ENCODE peak calls at places on chromosomes 13 and 19, in four cellular contexts. M, V, N and U are unnamed samples.

GRCh38 chr19:47124937-47125668 is 5.5 kb upstream of the SAE1 start:
- DNase-seq in V (peak; percentile 78), N (no peak), M (no peak), U (no peak)

GRCh38 chr19:7947939-7948338 is 4.5 kb upstream of the TIMM44 start:
- DNase-seq in M (no peak), V (peak; percentile 69), N (no peak), U (no peak)

GRCh38 chr13:111383591-111384440 is 63.4 kb downstream of the TEX29 start:
- DNase-seq in N (no peak), V (no peak), M (no peak), U (no peak)

GRCh38 chr19:4597975-4598671 is 38.6 kb upstream of the SEMA6B start:
- DNase-seq in N (no peak), M (peak; percentile 40), V (no peak), U (no peak)

GRCh38 chr19:46697142-46697960 is 19.6 kb downstream of the PRKD2 start:
- DNase-seq in V (peak; percentile 49), M (peak; percentile 96), N (peak; percentile 87), U (peak; percentile 81)

GRCh38 chr19:2331601-2332246 is 3.2 kb downstream of the SPPL2B start:
- DNase-seq in N (no peak), M (no peak), V (no peak), U (no peak)

GRCh38 chr19:30450101-30450500 is 77.9 kb downstream of the ZNF536 start:
- DNase-seq in N (peak; percentile 24), V (no peak), M (peak; percentile 17), U (peak; percentile 45)

GRCh38 chr19:1717200-1717969 is 35.9 kb upstream of the ONECUT3 start:
- DNase-seq in V (no peak), M (no peak), N (no peak), U (no peak)

GRCh38 chr19:47093254-47093653 is 20.3 kb downstream of the ZC3H4 start:
- DNase-seq in V (no peak), N (no peak), M (no peak), U (peak; percentile 87)

GRCh38 chr19:55005684-55006488 is 32.2 kb downstream of the GP6 start:
- DNase-seq in V (no peak), N (peak; percentile 17), M (no peak), U (peak; percentile 31)

GRCh38 chr13:21219044-21219381 is 42.6 kb downstream of the MRPL57 start:
- DNase-seq in M (no peak), V (no peak), N (no peak), U (no peak)

GRCh38 chr13:98480915-98481510 is 95.9 kb downstream of the STK24 start:
- DNase-seq in M (peak; percentile 46), V (peak; percentile 69), N (no peak), U (no peak)

GRCh38 chr13:40995997-40996396 is 23.1 kb downstream of the ELF1 start:
- DNase-seq in M (no peak), V (no peak), N (no peak), U (no peak)

GRCh38 chr19:55638864-55639359 is 1.9 kb upstream of the ZNF580 start:
- DNase-seq in M (no peak), N (no peak), V (peak; percentile 21), U (no peak)

GRCh38 chr19:11735375-11735774 is 3.4 kb downstream of the ZNF823 start:
- DNase-seq in N (peak; percentile 26), M (peak; percentile 34), V (no peak), U (peak; percentile 7)

GRCh38 chr19:35755550-35756371 is 1.1 kb downstream of the HSPB6 start:
- DNase-seq in N (peak; percentile 70), M (peak; percentile 79), V (peak; percentile 55), U (peak; percentile 40)

GRCh38 chr13:33087790-33088189 is 71.6 kb downstream of the KL start:
- DNase-seq in M (no peak), N (no peak), V (no peak), U (no peak)

GRCh38 chr13:40271511-40271910 is 394.9 kb downstream of the FOXO1 start:
- DNase-seq in M (peak; percentile 14), N (no peak), V (no peak), U (peak; percentile 33)

GRCh38 chr13:77416666-77417212 is 89.8 kb upstream of the MYCBP2 start:
- DNase-seq in N (no peak), V (no peak), M (no peak), U (no peak)

GRCh38 chr19:55473613-55474012 is 2.8 kb upstream of the ZNF628 start:
- DNase-seq in N (no peak), V (no peak), M (no peak), U (no peak)

GRCh38 chr19:29098863-29099481 is 114.0 kb downstream of the UQCRFS1 start:
- DNase-seq in M (peak; percentile 23), V (peak; percentile 77), N (peak; percentile 81), U (peak; percentile 73)

GRCh38 chr13:98478134-98479129 is 98.5 kb downstream of the STK24 start:
- DNase-seq in V (peak; percentile 36), M (no peak), N (no peak), U (no peak)

GRCh38 chr19:15231256-15231655 is 992 bp downstream of the EPHX3 start:
- DNase-seq in V (no peak), M (no peak), N (no peak), U (no peak)

GRCh38 chr19:23440791-23441190 is 45.5 kb upstream of the ZNF91 start:
- DNase-seq in N (no peak), V (no peak), M (no peak), U (no peak)

GRCh38 chr13:95689582-95689926 is 12.6 kb downstream of the DNAJC3 start:
- DNase-seq in M (no peak), N (no peak), V (no peak), U (no peak)

GRCh38 chr13:51590966-51591627 is 6.8 kb downstream of the WDFY2 start:
- DNase-seq in N (peak; percentile 55), V (peak; percentile 90), M (no peak), U (peak; percentile 17)

GRCh38 chr13:97275775-97276501 is 53.8 kb downstream of the MBNL2 start:
- DNase-seq in M (no peak), N (no peak), V (no peak), U (no peak)
- TF ChIP-seq POLR2A in M (no peak), N (no peak), V (no peak), U (no peak)

DNA sequence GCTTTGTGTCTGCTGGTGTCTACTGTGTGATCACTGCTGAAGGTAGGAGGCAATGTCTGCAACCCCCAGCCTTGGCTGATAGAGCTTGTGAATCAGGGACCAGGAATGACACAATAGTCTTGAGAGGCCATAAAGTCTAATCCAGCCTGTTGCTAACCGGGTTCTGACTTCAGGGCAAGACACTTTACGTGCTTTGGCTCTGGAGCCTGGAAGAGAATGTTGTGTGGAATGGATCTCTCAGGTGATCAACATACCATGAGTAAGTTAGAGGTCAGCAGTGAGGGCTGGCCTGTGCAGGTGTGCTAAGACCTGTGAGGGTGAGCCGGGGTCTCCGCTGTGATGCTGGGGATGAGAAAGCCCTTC is 5.6 kb downstream of the COL4A2 start:
- DNase-seq in V (peak; percentile 93), M (no peak), N (no peak), U (no peak)
- TF ChIP-seq CTCF in V (peak; percentile 20), M (no peak), N (no peak), U (no peak)

GRCh38 chr19:43668406-43669158 is 1.4 kb downstream of the PLAUR start:
- DNase-seq in V (peak; percentile 99), M (peak; percentile 100), N (peak; percentile 100), U (peak; percentile 86)
- TF ChIP-seq POLR2A in V (no peak), M (peak; percentile 98), N (no peak), U (peak; percentile 71)

GRCh38 chr13:28120317-28120716 is 18.0 kb upstream of the PAN3 start:
- DNase-seq in N (no peak), V (no peak), M (no peak), U (no peak)
- TF ChIP-seq CTCF in N (no peak), V (no peak), M (no peak), U (no peak)

GRCh38 chr13:114107686-114108081 is 24.7 kb downstream of the RASA3 start:
- DNase-seq in M (peak; percentile 8), N (no peak), V (peak; percentile 91), U (peak; percentile 66)
- TF ChIP-seq POLR2A in M (no peak), N (no peak), V (peak; percentile 58), U (no peak)

DNA sequence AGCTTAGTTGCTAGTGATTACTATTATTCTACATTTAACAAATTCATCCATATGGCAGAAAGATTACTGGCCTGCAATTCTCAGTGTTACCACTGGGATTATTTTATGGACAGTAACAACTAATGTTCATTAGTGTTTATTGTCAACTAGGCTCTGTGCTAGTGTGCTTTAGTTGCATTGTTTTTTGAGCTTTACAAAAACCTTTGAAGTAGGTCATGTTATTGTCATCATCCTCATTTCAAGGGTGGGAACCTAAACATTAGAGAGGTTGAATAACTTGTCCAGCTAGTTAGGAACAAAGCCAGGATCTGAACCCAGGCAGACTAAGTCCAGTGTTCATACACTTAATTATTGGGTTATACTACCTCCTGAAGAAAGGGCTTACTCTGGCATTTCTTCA is 27.8 kb upstream of the TDRD3 start:
- DNase-seq in M (no peak), V (peak; percentile 2), N (no peak), U (no peak)
- TF ChIP-seq CTCF in M (peak; percentile 29), V (peak; percentile 23), N (no peak), U (peak; percentile 4)

GRCh38 chr13:45184693-45185092 is 16.2 kb downstream of the KCTD4 start:
- DNase-seq in V (no peak), N (no peak), M (no peak), U (no peak)

GRCh38 chr13:45179428-45179827 is 21.4 kb downstream of the KCTD4 start:
- DNase-seq in N (no peak), M (no peak), V (peak; percentile 63), U (no peak)

GRCh38 chr13:45178349-45179142 is 22.3 kb downstream of the KCTD4 start:
- DNase-seq in M (no peak), V (peak; percentile 93), N (no peak), U (peak; percentile 10)

GRCh38 chr13:45180303-45180702 is 20.5 kb downstream of the KCTD4 start:
- DNase-seq in V (no peak), M (no peak), N (no peak), U (no peak)

DNA sequence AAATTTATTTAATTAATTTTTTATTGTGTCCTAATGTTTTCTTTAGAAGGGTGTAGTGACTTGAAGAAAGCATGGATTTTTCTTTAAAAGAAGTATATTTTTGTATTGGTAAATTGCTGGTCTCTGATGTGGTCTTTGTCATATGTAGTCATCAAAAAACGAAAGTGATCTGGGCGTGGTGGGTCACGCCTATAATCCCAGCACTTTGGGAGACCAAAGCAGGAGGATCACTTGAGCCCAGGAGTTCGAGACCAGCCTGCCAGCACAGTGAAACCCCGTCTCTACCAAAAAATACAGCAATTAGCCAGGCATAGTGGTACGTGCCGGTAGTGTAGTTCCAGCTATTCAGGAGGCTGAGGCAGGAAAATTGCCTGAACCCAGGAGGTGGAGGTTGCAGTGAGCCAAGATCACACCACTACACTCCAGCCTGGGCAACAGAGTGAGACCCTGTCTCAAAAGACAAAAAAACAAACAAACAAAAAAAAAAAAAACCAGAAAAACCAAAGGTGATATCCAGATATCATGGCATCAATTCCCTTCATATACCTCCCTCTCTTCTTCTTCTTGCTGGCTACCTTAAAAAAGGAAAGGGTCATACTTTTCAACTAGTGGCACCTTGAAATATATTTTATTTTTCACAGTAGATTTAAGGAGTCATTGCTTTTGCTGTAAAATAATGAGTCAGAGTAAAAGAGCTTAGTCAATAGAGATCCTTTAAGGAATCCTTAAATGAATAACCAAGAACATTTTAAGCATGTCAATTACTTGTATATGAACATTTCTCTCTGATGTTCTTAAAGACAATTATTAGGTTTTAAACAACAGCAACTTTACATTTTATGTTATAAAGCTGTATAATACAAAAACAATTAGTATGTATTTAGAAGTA is 19.9 kb downstream of the KCTD4 start:
- DNase-seq in V (peak; percentile 46), N (no peak), M (no peak), U (no peak)
- TF ChIP-seq POLR2A in V (no peak), N (no peak), M (no peak), U (no peak)